ENCODE peak calls at places on chromosomes 1 and 21, in five cellular contexts. S is GM12865, V is neural crest cell, E is transverse colon, G is left ventricle myocardium inferior. C is an unnamed sample.
A peak's percentile ranks its signal among the peaks of the same experiment; 100 is the strongest.

GRCh38 chr1:26942656-26943055 is 17.6 kb downstream of the KDF1 start:
- DNase-seq in S (no peak), V (no peak), E (no peak), G (no peak), C (no peak)

GRCh38 chr1:94621392-94621791 is 79.8 kb upstream of the F3 start:
- DNase-seq in S (no peak), V (no peak), E (peak; percentile 79), G (no peak), C (no peak)

GRCh38 chr21:16071082-16071481 is 341.3 kb downstream of the USP25 start:
- DNase-seq in S (no peak), V (no peak), E (no peak), G (no peak), C (no peak)

GRCh38 chr1:24154215-24154614 is 11.3 kb upstream of the IL22RA1 start:
- DNase-seq in S (no peak), V (no peak), E (no peak), G (no peak), C (no peak)

GRCh38 chr1:233859446-233859845 is 45.0 kb upstream of the SLC35F3 start:
- DNase-seq in S (no peak), V (no peak), E (no peak), G (no peak), C (peak; percentile 5)

GRCh38 chr21:40053007-40053406 is 185.8 kb downstream of the PCP4 start:
- DNase-seq in S (no peak), V (no peak), E (peak; percentile 13), G (peak; percentile 41), C (no peak)

GRCh38 chr1:44894591-44894990 is 51.5 kb upstream of the PTCH2 start:
- DNase-seq in S (no peak), V (no peak), E (no peak), G (no peak), C (no peak)

GRCh38 chr1:39969048-39969447 is 14.1 kb downstream of the MFSD2A start:
- DNase-seq in S (no peak), V (no peak), E (no peak), G (no peak), C (no peak)

GRCh38 chr1:212557739-212558664 is 50.6 kb upstream of the ATF3 start:
- DNase-seq in S (no peak), V (peak; percentile 31), E (peak; percentile 73), G (peak; percentile 58), C (peak; percentile 44)

GRCh38 chr1:156821801-156822200 is 5.2 kb upstream of the SH2D2A start:
- DNase-seq in S (no peak), V (no peak), E (no peak), G (no peak), C (no peak)

GRCh38 chr21:30882907-30883597 is 1.7 kb upstream of the KRTAP11-1 start:
- DNase-seq in S (no peak), V (no peak), E (no peak), G (no peak), C (no peak)

GRCh38 chr21:33825898-33826297 is 89.7 kb downstream of the ATP5PO start:
- DNase-seq in S (no peak), V (no peak), E (no peak), G (no peak), C (no peak)

GRCh38 chr1:8377382-8377928 is 59.5 kb downstream of the SLC45A1 start:
- DNase-seq in S (no peak), V (no peak), E (no peak), G (no peak), C (no peak)

GRCh38 chr1:119713039-119713537 is 1.4 kb downstream of the PHGDH start:
- DNase-seq in S (no peak), V (peak; percentile 18), E (no peak), G (no peak), C (no peak)

GRCh38 chr1:191963286-191963685 is 195.0 kb upstream of the RGS18 start:
- DNase-seq in S (no peak), V (no peak), E (no peak), G (no peak), C (no peak)

GRCh38 chr1:54564312-54565112 is 16.5 kb downstream of the ACOT11 start:
- DNase-seq in S (no peak), V (no peak), E (peak; percentile 95), G (no peak), C (no peak)

GRCh38 chr1:16606106-16606505 is 7.3 kb downstream of the NBPF1 start:
- DNase-seq in S (no peak), V (no peak), E (no peak), G (no peak), C (no peak)

GRCh38 chr1:111977378-111977777 is 12.1 kb downstream of the KCND3 start:
- DNase-seq in S (no peak), V (no peak), E (no peak), G (no peak), C (no peak)

GRCh38 chr1:227942021-227942715 is 5.6 kb downstream of the WNT9A start:
- DNase-seq in S (no peak), V (no peak), E (no peak), G (no peak), C (peak; percentile 13)

GRCh38 chr21:32727728-32728454 is at the start of gene SYNJ1:
- DNase-seq in S (peak; percentile 97), V (peak; percentile 91), E (peak; percentile 97), G (peak; percentile 95), C (peak; percentile 97)

GRCh38 chr1:23459338-23459757 is 24.6 kb downstream of the ASAP3 start:
- DNase-seq in S (no peak), V (no peak), E (no peak), G (no peak), C (no peak)

GRCh38 chr1:6103854-6104530 is 58.3 kb downstream of the KCNAB2 start:
- DNase-seq in S (no peak), V (no peak), E (no peak), G (no peak), C (no peak)

GRCh38 chr1:6105763-6106162 is 60.1 kb downstream of the KCNAB2 start:
- DNase-seq in S (no peak), V (no peak), E (no peak), G (no peak), C (no peak)

GRCh38 chr1:6104631-6105030 is 58.9 kb downstream of the KCNAB2 start:
- DNase-seq in S (no peak), V (no peak), E (no peak), G (no peak), C (no peak)

GRCh38 chr1:6106321-6106731 is 60.6 kb downstream of the KCNAB2 start:
- DNase-seq in S (no peak), V (no peak), E (no peak), G (no peak), C (no peak)

GRCh38 chr1:6105218-6105679 is 59.6 kb downstream of the KCNAB2 start:
- DNase-seq in S (no peak), V (no peak), E (no peak), G (no peak), C (no peak)
- TF ChIP-seq CTCF in S (no peak), V (no peak), E (no peak), G (no peak), C (no peak)

GRCh38 chr1:46519209-46519608 is 29.6 kb downstream of the DMBX1 start:
- DNase-seq in S (no peak), V (no peak), E (no peak), G (no peak), C (no peak)
- TF ChIP-seq CTCF in S (no peak), V (no peak), E (no peak), G (no peak), C (no peak)

GRCh38 chr1:50105430-50105829 is 3.3 kb upstream of the ELAVL4 start:
- DNase-seq in S (no peak), V (no peak), E (no peak), G (no peak), C (no peak)
- TF ChIP-seq CTCF in S (peak; percentile 9), V (peak; percentile 42), E (peak; percentile 19), G (no peak), C (peak; percentile 60)

GRCh38 chr21:44858791-44859190 is 14.7 kb downstream of the PTTG1IP start:
- DNase-seq in S (no peak), V (no peak), E (no peak), G (no peak), C (no peak)

GRCh38 chr21:44855572-44855971 is 17.9 kb downstream of the PTTG1IP start:
- DNase-seq in S (no peak), V (no peak), E (no peak), G (no peak), C (no peak)

GRCh38 chr21:44856131-44856530 is 17.4 kb downstream of the PTTG1IP start:
- DNase-seq in S (no peak), V (no peak), E (no peak), G (no peak), C (no peak)

GRCh38 chr21:44857127-44857892 is 16.2 kb downstream of the PTTG1IP start:
- DNase-seq in S (no peak), V (no peak), E (no peak), G (no peak), C (no peak)

DNA sequence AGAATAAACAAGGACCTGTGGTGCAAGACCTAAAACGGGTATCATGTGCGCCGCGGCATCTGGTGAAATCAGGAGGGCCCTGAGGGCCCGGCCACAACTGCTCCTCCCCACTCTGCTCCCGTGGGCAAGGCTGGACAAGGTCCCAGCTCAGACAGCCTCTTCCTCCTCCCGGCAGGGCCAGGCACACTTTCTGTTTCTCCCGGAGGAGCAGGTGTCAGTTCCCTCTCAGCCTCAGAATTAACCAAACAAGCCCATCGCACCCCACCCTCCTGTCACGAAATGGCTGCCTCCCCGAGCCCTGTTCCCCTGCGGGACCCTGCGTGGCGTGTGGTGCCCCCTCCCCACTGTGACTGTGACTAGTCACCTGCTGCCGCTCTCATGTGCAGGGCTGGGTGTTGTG is 15.2 kb downstream of the PTTG1IP start:
- DNase-seq in S (no peak), V (no peak), E (no peak), G (no peak), C (no peak)
- TF ChIP-seq CTCF in S (no peak), V (no peak), E (no peak), G (no peak), C (no peak)

DNA sequence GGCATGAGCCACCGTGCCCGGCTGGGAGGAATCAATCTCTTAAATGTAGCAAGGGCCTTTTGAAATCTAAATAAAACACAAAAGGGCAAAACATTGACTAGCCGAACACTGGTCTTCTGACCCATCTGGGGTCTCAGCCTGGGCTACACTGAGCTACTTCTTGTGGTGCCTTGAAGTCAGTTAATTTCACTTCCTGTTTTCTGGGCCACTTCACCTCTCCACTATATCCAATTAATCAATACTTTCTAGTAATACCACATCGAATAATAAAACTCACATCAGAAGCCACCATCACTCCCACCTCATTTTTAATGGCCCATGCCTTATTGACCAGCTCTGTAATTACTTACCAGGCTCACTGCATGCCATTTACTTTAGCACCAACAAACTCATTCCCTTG is 138.0 kb upstream of the SAMSN1 start:
- DNase-seq in S (peak; percentile 60), V (no peak), E (no peak), G (no peak), C (no peak)
- TF ChIP-seq CTCF in S (no peak), V (no peak), E (no peak), G (no peak), C (no peak)

DNA sequence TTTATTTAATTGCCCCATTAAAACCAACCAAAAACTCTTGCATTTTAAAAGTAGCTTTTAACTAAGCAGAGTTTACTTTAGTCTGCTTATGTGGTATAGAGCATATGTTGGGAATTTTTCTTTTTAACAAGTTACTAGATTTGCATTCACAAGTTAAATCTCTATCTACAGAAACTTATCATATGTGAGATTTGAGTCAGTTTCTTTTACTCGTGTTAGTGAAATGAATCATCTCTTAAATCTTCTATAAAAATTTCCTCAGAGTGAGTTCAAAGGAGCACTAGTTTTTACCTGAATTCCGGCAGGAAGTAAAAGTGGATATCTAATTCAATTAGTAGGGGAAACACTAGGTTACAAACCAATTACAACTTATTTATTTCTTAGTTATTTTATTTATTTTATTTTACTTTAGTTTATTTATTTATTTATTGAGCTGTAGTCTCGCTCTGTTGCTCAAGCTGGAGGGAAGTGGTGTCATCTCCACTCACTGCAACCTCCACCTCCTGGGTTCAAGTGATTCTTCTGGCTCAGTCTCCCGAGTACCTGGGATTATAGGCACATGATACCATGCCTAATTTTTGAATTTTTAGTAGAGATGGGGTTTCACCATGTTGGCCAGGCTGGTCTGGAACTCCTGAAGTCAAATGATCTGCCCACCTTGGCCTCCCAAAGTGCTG is 1609.6 kb upstream of the B3GALT2 start:
- DNase-seq in S (no peak), V (no peak), E (no peak), G (no peak), C (no peak)
- TF ChIP-seq CTCF in S (no peak), V (no peak), E (no peak), G (no peak), C (no peak)

C was measured in endothelial cell.